ENCODE peak calls at places on chromosomes 7 and 10, in five cellular contexts. A is CD8-positive, alpha-beta T cell; F is Panc1; Y is CD4-positive, alpha-beta T cell; I is effector memory CD4-positive, alpha-beta T cell. C is an unnamed sample. For H3K9me3, the result is how much of the 10 kb centered on the place peaks cover.

GRCh38 chr10:121183241-121183640 is 332.1 kb downstream of the WDR11 start:
- DNase-seq in Y (no peak), F (no peak), A (no peak), I (no peak), C (no peak)

GRCh38 chr10:31759124-31759798 is 169.4 kb downstream of the ARHGAP12 start:
- DNase-seq in Y (peak), F (no peak), A (peak), I (peak), C (peak)

GRCh38 chr10:80611481-80611880 is 73.8 kb downstream of the SH2D4B start:
- DNase-seq in Y (no peak), F (no peak), A (no peak), I (no peak), C (no peak)

GRCh38 chr7:119643558-119643957 is 629.4 kb upstream of the KCND2 start:
- DNase-seq in Y (no peak), A (no peak), I (no peak), F (no peak), C (no peak)

GRCh38 chr7:17548014-17548653 is 249.7 kb downstream of the AHR start:
- DNase-seq in F (no peak), I (no peak), A (no peak), Y (no peak), C (no peak)

GRCh38 chr10:96130326-96130758 is 245 bp downstream of the ZNF518A start:
- DNase-seq in Y (peak), A (no peak), F (no peak), I (no peak), C (peak)

GRCh38 chr7:73810991-73811360 is 19.8 kb upstream of the CLDN4 start:
- DNase-seq in F (no peak), I (no peak), Y (no peak), A (no peak), C (no peak)

GRCh38 chr7:105776986-105777910 is 99.2 kb downstream of the ATXN7L1 start:
- DNase-seq in I (no peak), F (no peak), Y (no peak), A (no peak), C (no peak)

GRCh38 chr10:122113161-122113944 is 124.4 kb downstream of the TACC2 start:
- DNase-seq in A (no peak), F (no peak), Y (no peak), I (no peak), C (peak)

GRCh38 chr10:52779541-52780390 is 7.2 kb upstream of the MBL2 start:
- DNase-seq in I (no peak), A (no peak), Y (no peak), F (peak), C (peak)

GRCh38 chr10:12638103-12638502 is 288.8 kb downstream of the CAMK1D start:
- DNase-seq in F (no peak), Y (no peak), I (no peak), A (no peak), C (no peak)

GRCh38 chr10:59631882-59632281 is 77.8 kb downstream of the SLC16A9 start:
- DNase-seq in A (no peak), Y (no peak), I (no peak), F (no peak), C (no peak)

GRCh38 chr7:50352282-50352681 is 47.8 kb downstream of the IKZF1 start:
- DNase-seq in A (no peak), F (no peak), Y (no peak), I (no peak), C (no peak)

GRCh38 chr10:123391275-123392028 is 237.2 kb downstream of the BUB3 start:
- DNase-seq in A (no peak), I (no peak), F (no peak), Y (no peak), C (no peak)
- H3K9me3 ChIP-seq in A (under half), I (under half), F (under half), Y (under half), C (under half)

GRCh38 chr10:28685717-28686116 is 8.4 kb downstream of the BAMBI start:
- DNase-seq in I (no peak), Y (no peak), A (no peak), F (no peak), C (no peak)
- H3K9me3 ChIP-seq in I (under half), Y (under half), A (under half), F (under half), C (under half)

DNA sequence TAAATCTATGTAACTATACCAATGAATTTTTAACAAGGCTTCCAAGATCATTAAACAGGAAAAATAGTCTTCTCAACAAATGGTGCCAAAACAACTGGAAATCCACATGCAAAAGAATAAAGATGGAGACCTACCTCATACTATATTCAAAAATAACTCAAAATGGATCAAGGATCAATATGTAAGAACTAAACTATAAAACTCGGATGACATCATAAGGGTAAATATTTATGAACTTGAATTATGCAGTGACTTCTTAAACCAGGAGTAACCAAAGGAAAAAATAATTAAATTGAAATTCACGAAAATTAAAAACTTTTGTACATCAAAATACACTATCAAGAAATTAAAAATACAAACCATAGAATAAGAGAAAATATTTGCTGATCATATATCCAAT is 728.7 kb upstream of the GHITM start:
- DNase-seq in I (no peak), F (no peak), A (no peak), Y (no peak), C (no peak)
- H3K9me3 ChIP-seq in I (under half), F (under half), A (under half), Y (under half), C (under half)

GRCh38 chr7:131212114-131212513 is 115.6 kb upstream of the MKLN1 start:
- DNase-seq in Y (no peak), F (no peak), I (no peak), A (no peak), C (no peak)
- H3K9me3 ChIP-seq in Y (under half), F (under half), I (under half), A (under half), C (under half)

DNA sequence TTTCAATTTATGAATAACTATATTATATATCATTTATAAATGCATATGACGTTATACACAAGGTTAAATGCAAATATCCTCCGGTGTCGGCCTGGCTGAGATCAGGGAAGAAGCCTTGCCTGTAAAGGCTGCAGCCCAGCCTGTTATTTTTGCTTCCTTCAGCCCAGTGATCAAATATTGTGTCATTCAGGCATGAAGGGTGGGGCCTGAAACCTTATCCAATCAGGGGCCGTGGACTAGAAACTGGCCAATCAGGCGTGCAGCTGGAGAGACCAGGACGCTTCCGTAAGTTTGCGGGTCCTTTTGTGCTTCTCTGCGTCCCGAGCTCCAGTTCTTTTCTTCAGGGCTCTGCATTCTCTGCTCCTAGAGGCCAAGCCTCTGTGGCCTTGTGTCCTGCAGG is at the start of gene ZNF722:
- DNase-seq in I (no peak), A (no peak), Y (no peak), F (no peak), C (no peak)
- H3K9me3 ChIP-seq in I (under half), A (under half), Y (under half), F (under half), C (under half)

C was measured in lung.